ENCODE peak calls at places on chromosomes 16 and 17, in six cellular contexts. One of them, this sample, is unnamed.

GRCh38 chr17:76432712-76433336 is 20.1 kb downstream of the UBE2O start:
- DNase-seq in K562: no peak
- DNase-seq in endothelial cell of umbilical vein: no peak
- DNase-seq in GM12878: no peak
- DNase-seq in HepG2: peak; percentile 41
- DNase-seq in A549: no peak
- DNase-seq in this sample: peak; percentile 32

GRCh38 chr16:87608400-87608985 is 6.2 kb downstream of the JPH3 start:
- DNase-seq in GM12878: no peak
- DNase-seq in A549: no peak
- DNase-seq in endothelial cell of umbilical vein: peak; percentile 51
- DNase-seq in HepG2: peak; percentile 48
- DNase-seq in K562: peak; percentile 84
- DNase-seq in this sample: peak; percentile 68

GRCh38 chr16:22220076-22220453 is 14.0 kb downstream of the EEF2K start:
- DNase-seq in HepG2: no peak
- DNase-seq in GM12878: no peak
- DNase-seq in endothelial cell of umbilical vein: no peak
- DNase-seq in K562: no peak
- DNase-seq in A549: no peak
- DNase-seq in this sample: no peak

GRCh38 chr16:14354561-14355351 is 275.3 kb downstream of the PARN start:
- DNase-seq in A549: no peak
- DNase-seq in endothelial cell of umbilical vein: no peak
- DNase-seq in K562: no peak
- DNase-seq in GM12878: peak; percentile 100
- DNase-seq in HepG2: no peak
- DNase-seq in this sample: peak; percentile 66

GRCh38 chr17:27770877-27771276 is 29.5 kb downstream of the NOS2 start:
- DNase-seq in A549: no peak
- DNase-seq in HepG2: no peak
- DNase-seq in endothelial cell of umbilical vein: no peak
- DNase-seq in K562: no peak
- DNase-seq in GM12878: no peak
- DNase-seq in this sample: no peak

GRCh38 chr16:57614546-57615343 is 13.7 kb upstream of the ADGRG1 start:
- DNase-seq in K562: no peak
- DNase-seq in HepG2: no peak
- DNase-seq in endothelial cell of umbilical vein: no peak
- DNase-seq in GM12878: no peak
- DNase-seq in A549: no peak
- DNase-seq in this sample: no peak

GRCh38 chr17:59001158-59001814 is 105.4 kb downstream of the TRIM37 start:
- DNase-seq in GM12878: peak; percentile 88
- DNase-seq in HepG2: no peak
- DNase-seq in K562: peak; percentile 24
- DNase-seq in A549: no peak
- DNase-seq in endothelial cell of umbilical vein: peak; percentile 71
- DNase-seq in this sample: peak; percentile 74

GRCh38 chr17:60641810-60642220 is 35.8 kb upstream of the BCAS3 start:
- DNase-seq in HepG2: peak; percentile 87
- DNase-seq in A549: peak; percentile 81
- DNase-seq in K562: peak; percentile 70
- DNase-seq in endothelial cell of umbilical vein: peak; percentile 87
- DNase-seq in GM12878: no peak
- DNase-seq in this sample: peak; percentile 80

GRCh38 chr16:70306880-70307279 is 7.9 kb downstream of the DDX19B start:
- DNase-seq in endothelial cell of umbilical vein: no peak
- DNase-seq in K562: no peak
- DNase-seq in GM12878: no peak
- DNase-seq in HepG2: no peak
- DNase-seq in A549: no peak
- DNase-seq in this sample: no peak

GRCh38 chr16:87560428-87561199 is 41.7 kb upstream of the JPH3 start:
- DNase-seq in K562: peak; percentile 98
- DNase-seq in endothelial cell of umbilical vein: no peak
- DNase-seq in GM12878: no peak
- DNase-seq in A549: peak; percentile 65
- DNase-seq in HepG2: no peak
- DNase-seq in this sample: peak; percentile 59

GRCh38 chr16:61834082-61834481 is 202.2 kb downstream of the CDH8 start:
- DNase-seq in endothelial cell of umbilical vein: no peak
- DNase-seq in GM12878: no peak
- DNase-seq in HepG2: no peak
- DNase-seq in A549: no peak
- DNase-seq in K562: no peak
- DNase-seq in this sample: no peak

GRCh38 chr17:50516980-50517379 is 8.7 kb downstream of the MYCBPAP start:
- DNase-seq in K562: no peak
- DNase-seq in HepG2: no peak
- DNase-seq in endothelial cell of umbilical vein: no peak
- DNase-seq in GM12878: no peak
- DNase-seq in A549: no peak
- DNase-seq in this sample: no peak

GRCh38 chr17:59093702-59094231 is 12.9 kb downstream of the TRIM37 start:
- DNase-seq in HepG2: peak; percentile 15
- DNase-seq in endothelial cell of umbilical vein: peak; percentile 93
- DNase-seq in GM12878: no peak
- DNase-seq in K562: no peak
- DNase-seq in A549: peak; percentile 34
- DNase-seq in this sample: no peak

GRCh38 chr16:59684911-59685310 is 950.8 kb upstream of the GOT2 start:
- DNase-seq in endothelial cell of umbilical vein: no peak
- DNase-seq in GM12878: no peak
- DNase-seq in HepG2: no peak
- DNase-seq in A549: no peak
- DNase-seq in K562: no peak
- DNase-seq in this sample: no peak

GRCh38 chr16:17275076-17275732 is 195.6 kb downstream of the XYLT1 start:
- DNase-seq in K562: no peak
- DNase-seq in A549: peak; percentile 9
- DNase-seq in HepG2: peak; percentile 85
- DNase-seq in GM12878: no peak
- DNase-seq in endothelial cell of umbilical vein: no peak
- DNase-seq in this sample: no peak

GRCh38 chr17:42766124-42766523 is 5.1 kb downstream of the RAMP2 start:
- DNase-seq in endothelial cell of umbilical vein: no peak
- DNase-seq in K562: no peak
- DNase-seq in HepG2: peak; percentile 81
- DNase-seq in GM12878: no peak
- DNase-seq in A549: no peak
- DNase-seq in this sample: no peak

GRCh38 chr17:68198931-68199836 is 48.7 kb upstream of the AMZ2 start:
- DNase-seq in GM12878: no peak
- DNase-seq in K562: no peak
- DNase-seq in A549: peak; percentile 41
- DNase-seq in endothelial cell of umbilical vein: no peak
- DNase-seq in HepG2: no peak
- DNase-seq in this sample: no peak

GRCh38 chr17:21592774-21593173 is 99.5 kb upstream of the KCNJ18 start:
- DNase-seq in K562: no peak
- DNase-seq in GM12878: no peak
- DNase-seq in HepG2: no peak
- DNase-seq in A549: no peak
- DNase-seq in endothelial cell of umbilical vein: no peak
- DNase-seq in this sample: no peak

GRCh38 chr17:47980516-47980915 is 9.6 kb downstream of the CDK5RAP3 start:
- DNase-seq in endothelial cell of umbilical vein: no peak
- DNase-seq in GM12878: no peak
- DNase-seq in K562: no peak
- DNase-seq in A549: no peak
- DNase-seq in HepG2: no peak
- DNase-seq in this sample: no peak

GRCh38 chr17:79046501-79047280 is 22.7 kb downstream of the C1QTNF1 start:
- DNase-seq in K562: no peak
- DNase-seq in HepG2: no peak
- DNase-seq in A549: no peak
- DNase-seq in endothelial cell of umbilical vein: no peak
- DNase-seq in GM12878: no peak
- DNase-seq in this sample: no peak

GRCh38 chr17:8757189-8757588 is 1.2 kb downstream of the SPDYE4 start:
- DNase-seq in HepG2: no peak
- DNase-seq in K562: no peak
- DNase-seq in GM12878: no peak
- DNase-seq in endothelial cell of umbilical vein: no peak
- DNase-seq in A549: no peak
- DNase-seq in this sample: no peak

GRCh38 chr16:21946889-21947635 is 6.1 kb upstream of the UQCRC2 start:
- DNase-seq in HepG2: no peak
- DNase-seq in K562: no peak
- DNase-seq in A549: no peak
- DNase-seq in GM12878: no peak
- DNase-seq in endothelial cell of umbilical vein: no peak
- DNase-seq in this sample: no peak

GRCh38 chr16:88349153-88349902 is 33.4 kb upstream of the ZNF469 start:
- DNase-seq in K562: no peak
- DNase-seq in HepG2: no peak
- DNase-seq in endothelial cell of umbilical vein: no peak
- DNase-seq in A549: no peak
- DNase-seq in GM12878: no peak
- DNase-seq in this sample: no peak

GRCh38 chr16:30185141-30185682 is 1.8 kb downstream of the CORO1A start:
- DNase-seq in endothelial cell of umbilical vein: no peak
- DNase-seq in A549: no peak
- DNase-seq in GM12878: no peak
- DNase-seq in HepG2: no peak
- DNase-seq in K562: no peak
- DNase-seq in this sample: no peak

GRCh38 chr17:41627316-41628072 is 3.1 kb upstream of the KRT17 start:
- DNase-seq in GM12878: no peak
- DNase-seq in A549: no peak
- DNase-seq in HepG2: no peak
- DNase-seq in K562: no peak
- DNase-seq in endothelial cell of umbilical vein: no peak
- DNase-seq in this sample: no peak

GRCh38 chr17:41620583-41621434 is 3.6 kb downstream of the KRT17 start:
- DNase-seq in HepG2: no peak
- DNase-seq in endothelial cell of umbilical vein: no peak
- DNase-seq in A549: no peak
- DNase-seq in K562: no peak
- DNase-seq in GM12878: no peak
- DNase-seq in this sample: no peak

GRCh38 chr17:41621916-41622315 is 2.5 kb downstream of the KRT17 start:
- DNase-seq in K562: no peak
- DNase-seq in HepG2: no peak
- DNase-seq in endothelial cell of umbilical vein: no peak
- DNase-seq in GM12878: no peak
- DNase-seq in A549: no peak
- DNase-seq in this sample: no peak

GRCh38 chr17:41625602-41626001 is 1.2 kb upstream of the KRT17 start:
- DNase-seq in HepG2: no peak
- DNase-seq in endothelial cell of umbilical vein: no peak
- DNase-seq in K562: no peak
- DNase-seq in GM12878: no peak
- DNase-seq in A549: no peak
- DNase-seq in this sample: peak; percentile 46

GRCh38 chr17:41624208-41625101 is at the start of gene KRT17:
- DNase-seq in GM12878: no peak
- DNase-seq in endothelial cell of umbilical vein: no peak
- DNase-seq in A549: no peak
- DNase-seq in HepG2: no peak
- DNase-seq in K562: peak; percentile 58
- DNase-seq in this sample: peak; percentile 46
- TF ChIP-seq MYC in GM12878: no peak
- TF ChIP-seq MYC in endothelial cell of umbilical vein: no peak
- TF ChIP-seq MYC in A549: no peak
- TF ChIP-seq MYC in HepG2: no peak
- TF ChIP-seq MYC in K562: no peak
- TF ChIP-seq MYC in this sample: no peak

GRCh38 chr17:72462814-72463213 is 342.0 kb downstream of the SOX9 start:
- DNase-seq in HepG2: no peak
- DNase-seq in A549: no peak
- DNase-seq in K562: no peak
- DNase-seq in endothelial cell of umbilical vein: no peak
- DNase-seq in GM12878: no peak
- DNase-seq in this sample: no peak

GRCh38 chr17:72466606-72467005 is 345.8 kb downstream of the SOX9 start:
- DNase-seq in endothelial cell of umbilical vein: no peak
- DNase-seq in GM12878: no peak
- DNase-seq in A549: no peak
- DNase-seq in K562: no peak
- DNase-seq in HepG2: no peak
- DNase-seq in this sample: no peak

GRCh38 chr17:72463287-72464102 is 342.7 kb downstream of the SOX9 start:
- DNase-seq in endothelial cell of umbilical vein: no peak
- DNase-seq in K562: no peak
- DNase-seq in GM12878: peak; percentile 81
- DNase-seq in A549: no peak
- DNase-seq in HepG2: no peak
- DNase-seq in this sample: no peak

GRCh38 chr17:72466199-72466598 is 345.4 kb downstream of the SOX9 start:
- DNase-seq in A549: peak; percentile 87
- DNase-seq in K562: no peak
- DNase-seq in GM12878: peak; percentile 75
- DNase-seq in HepG2: peak; percentile 48
- DNase-seq in endothelial cell of umbilical vein: no peak
- DNase-seq in this sample: no peak

GRCh38 chr17:72465191-72466024 is 344.6 kb downstream of the SOX9 start:
- DNase-seq in HepG2: peak; percentile 89
- DNase-seq in endothelial cell of umbilical vein: no peak
- DNase-seq in GM12878: peak; percentile 93
- DNase-seq in A549: peak; percentile 98
- DNase-seq in K562: no peak
- DNase-seq in this sample: peak; percentile 49
- TF ChIP-seq POLR2A in HepG2: no peak
- TF ChIP-seq POLR2A in endothelial cell of umbilical vein: no peak
- TF ChIP-seq POLR2A in GM12878: no peak
- TF ChIP-seq POLR2A in A549: no peak
- TF ChIP-seq POLR2A in K562: no peak
- TF ChIP-seq POLR2A in this sample: no peak

GRCh38 chr17:31581022-31581483 is 189.6 kb downstream of the RAB11FIP4 start:
- DNase-seq in HepG2: no peak
- DNase-seq in A549: no peak
- DNase-seq in K562: no peak
- DNase-seq in GM12878: no peak
- DNase-seq in endothelial cell of umbilical vein: peak; percentile 78
- DNase-seq in this sample: no peak
- TF ChIP-seq MAX in HepG2: no peak
- TF ChIP-seq MAX in A549: no peak
- TF ChIP-seq MAX in K562: no peak
- TF ChIP-seq MAX in GM12878: no peak
- TF ChIP-seq MAX in endothelial cell of umbilical vein: no peak
- TF ChIP-seq MAX in this sample: no peak

DNA sequence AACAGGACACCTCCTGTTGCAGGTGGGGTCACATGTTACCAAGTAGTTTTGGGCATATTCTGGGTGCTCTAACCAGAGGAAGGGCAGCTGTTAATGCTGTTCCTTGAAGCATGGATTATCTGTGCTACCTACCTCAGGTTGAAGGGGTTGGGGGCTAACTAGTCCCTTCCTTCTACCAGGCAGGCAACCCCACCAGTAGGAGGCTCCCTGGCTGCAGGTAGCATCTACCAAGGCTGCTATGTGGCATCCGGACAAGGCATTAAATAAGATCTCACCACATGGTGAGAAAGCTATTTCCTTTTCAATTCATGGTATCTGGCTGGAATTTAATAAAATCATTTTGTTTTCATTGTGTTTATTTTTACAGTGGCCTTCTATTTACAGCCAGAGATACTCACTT is 62.5 kb downstream of the CACNG3 start:
- DNase-seq in HepG2: no peak
- DNase-seq in A549: no peak
- DNase-seq in endothelial cell of umbilical vein: no peak
- DNase-seq in K562: no peak
- DNase-seq in GM12878: no peak
- DNase-seq in this sample: no peak
- TF ChIP-seq MYC in HepG2: no peak
- TF ChIP-seq MYC in A549: no peak
- TF ChIP-seq MYC in endothelial cell of umbilical vein: no peak
- TF ChIP-seq MYC in K562: no peak
- TF ChIP-seq MYC in GM12878: no peak
- TF ChIP-seq MYC in this sample: no peak

GRCh38 chr17:39687546-39688474 is at the start of gene PGAP3:
- DNase-seq in K562: peak; percentile 94
- DNase-seq in A549: peak; percentile 99
- DNase-seq in HepG2: peak; percentile 95
- DNase-seq in endothelial cell of umbilical vein: peak; percentile 94
- DNase-seq in GM12878: peak; percentile 78
- DNase-seq in this sample: peak; percentile 98
- TF ChIP-seq POLR2A in K562: peak; percentile 82
- TF ChIP-seq POLR2A in A549: peak; percentile 66
- TF ChIP-seq POLR2A in HepG2: peak; percentile 86
- TF ChIP-seq POLR2A in endothelial cell of umbilical vein: peak; percentile 85
- TF ChIP-seq POLR2A in GM12878: peak; percentile 94
- TF ChIP-seq POLR2A in this sample: peak; percentile 71